ENCODE peak calls at places on chromosomes 2 and 18, in six cellular contexts. One of them, this sample, is unnamed.

GRCh38 chr18:37309861-37310260 is 255.7 kb downstream of the CELF4 start:
- DNase-seq in astrocyte of the spinal cord: no peak
- DNase-seq in bronchial epithelial cell: no peak
- DNase-seq in aorta: no peak
- DNase-seq in Peyer's patch: no peak
- DNase-seq in tibial nerve: no peak
- DNase-seq in this sample: no peak

GRCh38 chr2:197254776-197255521 is 55.6 kb downstream of the ANKRD44 start:
- DNase-seq in astrocyte of the spinal cord: no peak
- DNase-seq in bronchial epithelial cell: no peak
- DNase-seq in aorta: no peak
- DNase-seq in Peyer's patch: no peak
- DNase-seq in tibial nerve: no peak
- DNase-seq in this sample: no peak

GRCh38 chr18:51110073-51110797 is 80.2 kb downstream of the SMAD4 start:
- DNase-seq in astrocyte of the spinal cord: peak
- DNase-seq in bronchial epithelial cell: no peak
- DNase-seq in aorta: peak
- DNase-seq in Peyer's patch: peak
- DNase-seq in tibial nerve: peak
- DNase-seq in this sample: peak

GRCh38 chr18:55982992-55983391 is 395.0 kb upstream of the TCF4 start:
- DNase-seq in astrocyte of the spinal cord: no peak
- DNase-seq in bronchial epithelial cell: peak
- DNase-seq in aorta: no peak
- DNase-seq in Peyer's patch: no peak
- DNase-seq in tibial nerve: no peak
- DNase-seq in this sample: no peak

GRCh38 chr2:96175951-96176350 is 30.7 kb upstream of the DUSP2 start:
- DNase-seq in astrocyte of the spinal cord: peak
- DNase-seq in bronchial epithelial cell: no peak
- DNase-seq in aorta: no peak
- DNase-seq in Peyer's patch: no peak
- DNase-seq in tibial nerve: no peak
- DNase-seq in this sample: no peak

GRCh38 chr2:60939622-60940021 is 58.2 kb downstream of the REL start:
- DNase-seq in astrocyte of the spinal cord: no peak
- DNase-seq in bronchial epithelial cell: no peak
- DNase-seq in aorta: no peak
- DNase-seq in Peyer's patch: no peak
- DNase-seq in tibial nerve: no peak
- DNase-seq in this sample: no peak

GRCh38 chr2:96511851-96512250 is 6.7 kb upstream of the NEURL3 start:
- DNase-seq in astrocyte of the spinal cord: no peak
- DNase-seq in bronchial epithelial cell: no peak
- DNase-seq in aorta: no peak
- DNase-seq in Peyer's patch: no peak
- DNase-seq in tibial nerve: no peak
- DNase-seq in this sample: peak

GRCh38 chr2:112869258-112869842 is 32.8 kb upstream of the IL1B start:
- DNase-seq in astrocyte of the spinal cord: peak
- DNase-seq in bronchial epithelial cell: peak
- DNase-seq in aorta: no peak
- DNase-seq in Peyer's patch: no peak
- DNase-seq in tibial nerve: peak
- DNase-seq in this sample: peak

GRCh38 chr2:127187081-127187775 is 32.9 kb downstream of the CYP27C1 start:
- DNase-seq in astrocyte of the spinal cord: no peak
- DNase-seq in bronchial epithelial cell: no peak
- DNase-seq in aorta: peak
- DNase-seq in Peyer's patch: no peak
- DNase-seq in tibial nerve: no peak
- DNase-seq in this sample: no peak

GRCh38 chr2:205364261-205364660 is 318.0 kb upstream of the NRP2 start:
- DNase-seq in astrocyte of the spinal cord: no peak
- DNase-seq in bronchial epithelial cell: no peak
- DNase-seq in aorta: no peak
- DNase-seq in Peyer's patch: no peak
- DNase-seq in tibial nerve: no peak
- DNase-seq in this sample: no peak

GRCh38 chr2:100990166-100990565 is 11.9 kb upstream of the RPL31 start:
- DNase-seq in astrocyte of the spinal cord: no peak
- DNase-seq in bronchial epithelial cell: no peak
- DNase-seq in aorta: no peak
- DNase-seq in Peyer's patch: no peak
- DNase-seq in tibial nerve: no peak
- DNase-seq in this sample: no peak

GRCh38 chr2:187169864-187170263 is 278.2 kb downstream of the CALCRL start:
- DNase-seq in astrocyte of the spinal cord: no peak
- DNase-seq in bronchial epithelial cell: no peak
- DNase-seq in aorta: no peak
- DNase-seq in Peyer's patch: no peak
- DNase-seq in tibial nerve: no peak
- DNase-seq in this sample: no peak

GRCh38 chr2:11187083-11187619 is 31.9 kb downstream of the SLC66A3 start:
- DNase-seq in astrocyte of the spinal cord: peak
- DNase-seq in bronchial epithelial cell: peak
- DNase-seq in aorta: no peak
- DNase-seq in Peyer's patch: no peak
- DNase-seq in tibial nerve: no peak
- DNase-seq in this sample: no peak

DNA sequence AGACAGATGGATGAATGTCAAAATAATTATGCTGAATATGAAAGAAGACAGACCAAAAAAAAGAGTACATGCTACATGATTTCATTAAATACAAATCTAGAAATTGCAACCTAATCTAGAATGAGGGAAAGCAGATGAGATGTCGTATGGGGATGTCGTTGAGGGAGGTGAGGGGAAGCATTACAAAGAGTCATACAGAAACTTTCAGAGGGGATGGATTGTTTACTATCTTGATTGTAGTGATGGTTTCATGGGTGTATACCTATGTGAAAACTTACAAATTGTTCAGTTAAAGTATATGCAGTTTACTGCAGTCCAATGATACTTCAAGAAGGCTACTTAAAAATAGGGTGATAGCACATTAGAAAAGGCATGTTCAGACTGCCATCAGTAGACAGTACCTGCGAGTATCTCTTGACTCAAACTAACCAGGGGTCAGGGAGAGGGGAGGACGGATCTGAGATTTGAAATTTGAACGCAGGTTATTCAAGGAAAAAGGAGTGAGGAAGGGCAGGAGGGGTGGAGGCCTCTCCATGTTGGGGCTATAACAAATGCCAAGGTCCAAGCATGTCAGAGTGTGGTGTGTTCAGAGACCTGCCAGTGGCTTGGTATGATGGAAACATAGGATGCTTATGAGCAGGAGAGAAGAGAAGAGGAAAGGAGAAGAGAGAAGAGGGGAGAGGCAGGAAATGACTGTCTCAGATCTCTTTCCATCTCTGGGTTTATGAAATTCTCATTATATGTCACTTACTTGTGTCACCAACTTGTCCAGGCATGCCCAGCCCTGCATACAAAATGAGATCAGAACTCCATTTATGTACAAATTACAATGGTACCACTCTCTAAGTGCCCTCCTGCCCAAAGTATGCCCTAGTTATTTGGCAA is 257.3 kb upstream of the CXCR4 start:
- DNase-seq in astrocyte of the spinal cord: no peak
- DNase-seq in bronchial epithelial cell: peak
- DNase-seq in aorta: no peak
- DNase-seq in Peyer's patch: no peak
- DNase-seq in tibial nerve: no peak
- DNase-seq in this sample: no peak
- H3K4me3 ChIP-seq in astrocyte of the spinal cord: no peak
- H3K4me3 ChIP-seq in bronchial epithelial cell: no peak
- H3K4me3 ChIP-seq in aorta: no peak
- H3K4me3 ChIP-seq in Peyer's patch: no peak
- H3K4me3 ChIP-seq in tibial nerve: no peak
- H3K4me3 ChIP-seq in this sample: no peak

GRCh38 chr2:231670892-231671616 is 37.3 kb upstream of the PTMA start:
- DNase-seq in astrocyte of the spinal cord: no peak
- DNase-seq in bronchial epithelial cell: no peak
- DNase-seq in aorta: no peak
- DNase-seq in Peyer's patch: peak
- DNase-seq in tibial nerve: no peak
- DNase-seq in this sample: no peak

GRCh38 chr2:231668981-231669380 is 39.3 kb upstream of the PTMA start:
- DNase-seq in astrocyte of the spinal cord: no peak
- DNase-seq in bronchial epithelial cell: no peak
- DNase-seq in aorta: no peak
- DNase-seq in Peyer's patch: no peak
- DNase-seq in tibial nerve: no peak
- DNase-seq in this sample: no peak

GRCh38 chr2:231672617-231673347 is 35.5 kb upstream of the PTMA start:
- DNase-seq in astrocyte of the spinal cord: peak
- DNase-seq in bronchial epithelial cell: peak
- DNase-seq in aorta: no peak
- DNase-seq in Peyer's patch: peak
- DNase-seq in tibial nerve: no peak
- DNase-seq in this sample: no peak

GRCh38 chr2:231673348-231673770 is 35.0 kb upstream of the PTMA start:
- DNase-seq in astrocyte of the spinal cord: peak
- DNase-seq in bronchial epithelial cell: peak
- DNase-seq in aorta: no peak
- DNase-seq in Peyer's patch: peak
- DNase-seq in tibial nerve: no peak
- DNase-seq in this sample: no peak

DNA sequence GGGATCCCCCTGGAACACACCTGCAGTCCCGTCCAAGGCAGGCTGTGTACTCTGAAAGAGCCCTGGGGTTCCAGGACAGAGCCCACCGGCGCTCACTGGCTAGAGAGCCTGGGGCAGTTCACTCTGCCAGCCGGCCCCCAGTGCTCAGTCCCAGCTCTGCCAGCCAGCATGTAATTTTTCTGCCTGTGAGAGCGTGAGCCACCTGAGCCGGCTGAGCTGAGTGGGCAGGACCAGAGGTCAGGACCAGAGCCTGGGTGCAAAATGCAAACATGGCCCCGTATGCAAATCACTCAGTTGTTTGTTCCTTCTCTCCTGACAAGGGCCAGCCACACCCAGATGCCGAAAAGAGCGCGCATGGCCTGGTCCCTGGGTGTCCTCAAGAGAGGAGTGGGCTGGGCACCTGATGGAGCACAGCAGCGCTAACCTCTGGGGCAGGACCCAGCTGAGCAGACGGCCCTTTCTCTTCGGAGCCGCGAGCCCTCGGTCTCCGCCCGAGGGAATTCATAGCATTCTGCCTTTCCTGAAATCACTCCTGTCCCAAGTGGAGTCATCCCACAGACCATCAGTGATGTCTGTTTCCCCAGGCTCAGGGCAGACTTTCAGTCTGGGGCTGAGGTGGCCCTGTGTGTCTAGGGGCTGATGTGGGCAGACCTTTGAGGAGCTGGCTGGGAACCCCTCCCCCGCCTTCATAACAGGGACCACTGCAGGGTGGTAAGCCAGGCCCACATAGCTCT is 36.5 kb upstream of the PTMA start:
- DNase-seq in astrocyte of the spinal cord: no peak
- DNase-seq in bronchial epithelial cell: no peak
- DNase-seq in aorta: no peak
- DNase-seq in Peyer's patch: peak
- DNase-seq in tibial nerve: no peak
- DNase-seq in this sample: no peak
- H3K4me3 ChIP-seq in astrocyte of the spinal cord: no peak
- H3K4me3 ChIP-seq in bronchial epithelial cell: no peak
- H3K4me3 ChIP-seq in aorta: no peak
- H3K4me3 ChIP-seq in Peyer's patch: peak
- H3K4me3 ChIP-seq in tibial nerve: no peak
- H3K4me3 ChIP-seq in this sample: no peak

DNA sequence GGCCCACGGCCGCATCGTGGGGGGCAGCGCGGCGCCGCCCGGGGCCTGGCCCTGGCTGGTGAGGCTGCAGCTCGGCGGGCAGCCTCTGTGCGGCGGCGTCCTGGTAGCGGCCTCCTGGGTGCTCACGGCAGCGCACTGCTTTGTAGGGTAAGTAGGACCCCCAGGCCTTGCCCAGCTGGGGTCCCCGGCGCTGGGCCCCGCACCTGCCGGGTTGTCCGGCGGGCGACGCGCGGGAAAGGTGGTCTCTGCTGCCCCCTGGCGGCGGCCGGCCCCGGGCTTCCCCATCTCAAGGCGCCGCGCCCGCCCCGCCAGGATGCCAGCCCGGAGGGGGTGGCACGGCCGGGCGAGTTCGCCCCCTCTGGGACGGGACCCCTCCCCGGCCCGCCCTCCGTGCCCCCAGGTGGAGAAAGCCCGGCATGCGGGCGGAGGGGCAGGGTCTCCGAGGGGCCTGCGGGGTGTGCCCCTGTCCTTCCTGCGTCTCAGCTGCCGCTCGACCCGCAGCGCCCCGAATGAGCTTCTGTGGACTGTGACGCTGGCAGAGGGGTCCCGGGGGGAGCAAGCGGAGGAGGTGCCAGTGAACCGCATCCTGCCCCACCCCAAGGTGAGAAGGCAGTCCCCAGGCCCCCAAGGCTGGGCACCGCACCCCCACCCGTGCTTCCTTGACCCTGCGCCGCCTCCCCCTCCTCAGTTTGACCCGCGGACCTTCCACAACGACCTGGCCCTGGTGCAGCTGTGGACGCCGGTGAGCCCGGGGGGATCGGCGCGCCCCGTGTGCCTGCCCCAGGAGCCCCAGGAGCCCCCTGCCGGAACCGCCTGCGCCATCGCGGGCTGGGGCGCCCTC is 2.0 kb downstream of the PRSS56 start:
- DNase-seq in astrocyte of the spinal cord: no peak
- DNase-seq in bronchial epithelial cell: no peak
- DNase-seq in aorta: peak
- DNase-seq in Peyer's patch: peak
- DNase-seq in tibial nerve: no peak
- DNase-seq in this sample: no peak
- H3K4me3 ChIP-seq in astrocyte of the spinal cord: no peak
- H3K4me3 ChIP-seq in bronchial epithelial cell: no peak
- H3K4me3 ChIP-seq in aorta: no peak
- H3K4me3 ChIP-seq in Peyer's patch: no peak
- H3K4me3 ChIP-seq in tibial nerve: no peak
- H3K4me3 ChIP-seq in this sample: peak

GRCh38 chr2:85435220-85435958 is 16.9 kb downstream of the SH2D6 start:
- DNase-seq in astrocyte of the spinal cord: no peak
- DNase-seq in bronchial epithelial cell: no peak
- DNase-seq in aorta: no peak
- DNase-seq in Peyer's patch: no peak
- DNase-seq in tibial nerve: no peak
- DNase-seq in this sample: no peak
- H3K4me3 ChIP-seq in astrocyte of the spinal cord: no peak
- H3K4me3 ChIP-seq in bronchial epithelial cell: no peak
- H3K4me3 ChIP-seq in aorta: no peak
- H3K4me3 ChIP-seq in Peyer's patch: no peak
- H3K4me3 ChIP-seq in tibial nerve: no peak
- H3K4me3 ChIP-seq in this sample: no peak